ENCODE peak calls at places on chromosome 4, in four cellular contexts. W, Y, C and L are unnamed samples.

GRCh38 chr4:94446386-94446785 is 5.4 kb upstream of the PDLIM5 start:
- DNase-seq in Y (no peak), C (no peak), W (peak; percentile 84), L (no peak)

GRCh38 chr4:120082286-120082685 is 15.6 kb upstream of the MAD2L1 start:
- DNase-seq in C (no peak), W (no peak), Y (no peak), L (no peak)

GRCh38 chr4:163332526-163333405 is at the start of gene NPY1R:
- DNase-seq in W (peak; percentile 17), Y (peak; percentile 80), C (no peak), L (no peak)

GRCh38 chr4:145719752-145720624 is 40.0 kb downstream of the C4orf51 start:
- DNase-seq in Y (no peak), W (no peak), C (no peak), L (peak; percentile 3)

GRCh38 chr4:185479507-185479971 is 8.0 kb upstream of the CCDC110 start:
- DNase-seq in Y (no peak), C (no peak), W (no peak), L (no peak)

GRCh38 chr4:104128850-104129213 is 365.9 kb downstream of the CXXC4 start:
- DNase-seq in W (no peak), Y (no peak), C (no peak), L (no peak)

GRCh38 chr4:8170341-8170740 is 11.7 kb upstream of the ABLIM2 start:
- DNase-seq in C (no peak), W (no peak), Y (no peak), L (no peak)

GRCh38 chr4:100826067-100826466 is 308.2 kb upstream of the EMCN start:
- DNase-seq in Y (no peak), C (no peak), W (no peak), L (no peak)